ENCODE peak calls at places on chromosomes 12 and 14, in nine cellular contexts. One of them, this sample, is unnamed.

GRCh38 chr12:103924761-103925641 is 5.2 kb upstream of the HSP90B1 start:
- DNase-seq in endodermal cell: peak; percentile 74
- DNase-seq in RWPE1: peak; percentile 4
- DNase-seq in anterior cingulate cortex: no peak
- DNase-seq in stimulated activated naive B cell treated with anti-CD40 and anti-IgM and Interleukin-4, amounts not matched to agents 10 μg/mL and 1 μg/mL and 100 μg/mL, for 72 hours: peak; percentile 80
- DNase-seq in head of caudate nucleus: no peak
- DNase-seq in GM06990: peak; percentile 84
- DNase-seq in activated CD8-positive, alpha-beta memory T cell treated with anti-CD3 and anti-CD28 coated beads for 1 hour: no peak
- DNase-seq in HuH-7: no peak
- DNase-seq in this sample: no peak

GRCh38 chr14:49769581-49770211 is 1.7 kb downstream of the KLHDC2 start:
- DNase-seq in endodermal cell: no peak
- DNase-seq in RWPE1: no peak
- DNase-seq in anterior cingulate cortex: no peak
- DNase-seq in stimulated activated naive B cell treated with anti-CD40 and anti-IgM and Interleukin-4, amounts not matched to agents 10 μg/mL and 1 μg/mL and 100 μg/mL, for 72 hours: no peak
- DNase-seq in head of caudate nucleus: no peak
- DNase-seq in GM06990: no peak
- DNase-seq in activated CD8-positive, alpha-beta memory T cell treated with anti-CD3 and anti-CD28 coated beads for 1 hour: no peak
- DNase-seq in HuH-7: no peak
- DNase-seq in this sample: no peak

GRCh38 chr12:132827763-132828703 is 636 bp downstream of the GOLGA3 start:
- DNase-seq in endodermal cell: peak; percentile 74
- DNase-seq in RWPE1: peak; percentile 46
- DNase-seq in anterior cingulate cortex: no peak
- DNase-seq in stimulated activated naive B cell treated with anti-CD40 and anti-IgM and Interleukin-4, amounts not matched to agents 10 μg/mL and 1 μg/mL and 100 μg/mL, for 72 hours: peak; percentile 43
- DNase-seq in head of caudate nucleus: no peak
- DNase-seq in GM06990: peak; percentile 47
- DNase-seq in activated CD8-positive, alpha-beta memory T cell treated with anti-CD3 and anti-CD28 coated beads for 1 hour: no peak
- DNase-seq in HuH-7: peak; percentile 44
- DNase-seq in this sample: no peak

GRCh38 chr12:39620664-39621658 is 1.4 kb upstream of the ABCD2 start:
- DNase-seq in endodermal cell: no peak
- DNase-seq in RWPE1: no peak
- DNase-seq in anterior cingulate cortex: no peak
- DNase-seq in stimulated activated naive B cell treated with anti-CD40 and anti-IgM and Interleukin-4, amounts not matched to agents 10 μg/mL and 1 μg/mL and 100 μg/mL, for 72 hours: peak; percentile 26
- DNase-seq in head of caudate nucleus: peak; percentile 42
- DNase-seq in GM06990: peak; percentile 69
- DNase-seq in activated CD8-positive, alpha-beta memory T cell treated with anti-CD3 and anti-CD28 coated beads for 1 hour: no peak
- DNase-seq in HuH-7: no peak
- DNase-seq in this sample: no peak

GRCh38 chr14:88834883-88835431 is 10.5 kb downstream of the TTC8 start:
- DNase-seq in endodermal cell: no peak
- DNase-seq in RWPE1: no peak
- DNase-seq in anterior cingulate cortex: no peak
- DNase-seq in stimulated activated naive B cell treated with anti-CD40 and anti-IgM and Interleukin-4, amounts not matched to agents 10 μg/mL and 1 μg/mL and 100 μg/mL, for 72 hours: no peak
- DNase-seq in head of caudate nucleus: no peak
- DNase-seq in GM06990: no peak
- DNase-seq in activated CD8-positive, alpha-beta memory T cell treated with anti-CD3 and anti-CD28 coated beads for 1 hour: no peak
- DNase-seq in HuH-7: no peak
- DNase-seq in this sample: no peak

GRCh38 chr14:89507521-89507920 is 90.5 kb upstream of the FOXN3 start:
- DNase-seq in endodermal cell: no peak
- DNase-seq in RWPE1: peak; percentile 83
- DNase-seq in anterior cingulate cortex: no peak
- DNase-seq in stimulated activated naive B cell treated with anti-CD40 and anti-IgM and Interleukin-4, amounts not matched to agents 10 μg/mL and 1 μg/mL and 100 μg/mL, for 72 hours: no peak
- DNase-seq in head of caudate nucleus: no peak
- DNase-seq in GM06990: peak; percentile 47
- DNase-seq in activated CD8-positive, alpha-beta memory T cell treated with anti-CD3 and anti-CD28 coated beads for 1 hour: no peak
- DNase-seq in HuH-7: no peak
- DNase-seq in this sample: no peak

GRCh38 chr12:6337958-6338406 is 3.9 kb downstream of the TNFRSF1A start:
- DNase-seq in endodermal cell: peak; percentile 77
- DNase-seq in RWPE1: no peak
- DNase-seq in anterior cingulate cortex: no peak
- DNase-seq in stimulated activated naive B cell treated with anti-CD40 and anti-IgM and Interleukin-4, amounts not matched to agents 10 μg/mL and 1 μg/mL and 100 μg/mL, for 72 hours: no peak
- DNase-seq in head of caudate nucleus: no peak
- DNase-seq in GM06990: no peak
- DNase-seq in activated CD8-positive, alpha-beta memory T cell treated with anti-CD3 and anti-CD28 coated beads for 1 hour: no peak
- DNase-seq in HuH-7: no peak
- DNase-seq in this sample: no peak

GRCh38 chr14:94128216-94128839 is 1.1 kb downstream of the IFI27L2 start:
- DNase-seq in endodermal cell: peak; percentile 20
- DNase-seq in RWPE1: no peak
- DNase-seq in anterior cingulate cortex: no peak
- DNase-seq in stimulated activated naive B cell treated with anti-CD40 and anti-IgM and Interleukin-4, amounts not matched to agents 10 μg/mL and 1 μg/mL and 100 μg/mL, for 72 hours: no peak
- DNase-seq in head of caudate nucleus: no peak
- DNase-seq in GM06990: no peak
- DNase-seq in activated CD8-positive, alpha-beta memory T cell treated with anti-CD3 and anti-CD28 coated beads for 1 hour: no peak
- DNase-seq in HuH-7: no peak
- DNase-seq in this sample: no peak

GRCh38 chr14:100620437-100621100 is 33.4 kb upstream of the BEGAIN start:
- DNase-seq in endodermal cell: peak; percentile 23
- DNase-seq in RWPE1: no peak
- DNase-seq in anterior cingulate cortex: no peak
- DNase-seq in stimulated activated naive B cell treated with anti-CD40 and anti-IgM and Interleukin-4, amounts not matched to agents 10 μg/mL and 1 μg/mL and 100 μg/mL, for 72 hours: no peak
- DNase-seq in head of caudate nucleus: no peak
- DNase-seq in GM06990: no peak
- DNase-seq in activated CD8-positive, alpha-beta memory T cell treated with anti-CD3 and anti-CD28 coated beads for 1 hour: no peak
- DNase-seq in HuH-7: no peak
- DNase-seq in this sample: no peak

GRCh38 chr12:92866418-92866817 is 62.7 kb downstream of the EEA1 start:
- DNase-seq in endodermal cell: no peak
- DNase-seq in RWPE1: peak; percentile 13
- DNase-seq in anterior cingulate cortex: no peak
- DNase-seq in stimulated activated naive B cell treated with anti-CD40 and anti-IgM and Interleukin-4, amounts not matched to agents 10 μg/mL and 1 μg/mL and 100 μg/mL, for 72 hours: no peak
- DNase-seq in head of caudate nucleus: no peak
- DNase-seq in GM06990: no peak
- DNase-seq in activated CD8-positive, alpha-beta memory T cell treated with anti-CD3 and anti-CD28 coated beads for 1 hour: no peak
- DNase-seq in HuH-7: no peak
- DNase-seq in this sample: no peak

GRCh38 chr14:82667501-82667900 is 1133.8 kb upstream of the SEL1L start:
- DNase-seq in endodermal cell: no peak
- DNase-seq in RWPE1: no peak
- DNase-seq in anterior cingulate cortex: no peak
- DNase-seq in stimulated activated naive B cell treated with anti-CD40 and anti-IgM and Interleukin-4, amounts not matched to agents 10 μg/mL and 1 μg/mL and 100 μg/mL, for 72 hours: no peak
- DNase-seq in head of caudate nucleus: no peak
- DNase-seq in GM06990: no peak
- DNase-seq in activated CD8-positive, alpha-beta memory T cell treated with anti-CD3 and anti-CD28 coated beads for 1 hour: no peak
- DNase-seq in HuH-7: no peak
- DNase-seq in this sample: no peak

GRCh38 chr12:115060477-115061168 is 376.6 kb upstream of the TBX3 start:
- DNase-seq in endodermal cell: no peak
- DNase-seq in RWPE1: no peak
- DNase-seq in anterior cingulate cortex: no peak
- DNase-seq in stimulated activated naive B cell treated with anti-CD40 and anti-IgM and Interleukin-4, amounts not matched to agents 10 μg/mL and 1 μg/mL and 100 μg/mL, for 72 hours: no peak
- DNase-seq in head of caudate nucleus: no peak
- DNase-seq in GM06990: no peak
- DNase-seq in activated CD8-positive, alpha-beta memory T cell treated with anti-CD3 and anti-CD28 coated beads for 1 hour: no peak
- DNase-seq in HuH-7: no peak
- DNase-seq in this sample: no peak

GRCh38 chr12:75438052-75438754 is 42.4 kb upstream of the GLIPR1 start:
- DNase-seq in endodermal cell: peak; percentile 48
- DNase-seq in RWPE1: peak; percentile 8
- DNase-seq in anterior cingulate cortex: no peak
- DNase-seq in stimulated activated naive B cell treated with anti-CD40 and anti-IgM and Interleukin-4, amounts not matched to agents 10 μg/mL and 1 μg/mL and 100 μg/mL, for 72 hours: no peak
- DNase-seq in head of caudate nucleus: no peak
- DNase-seq in GM06990: no peak
- DNase-seq in activated CD8-positive, alpha-beta memory T cell treated with anti-CD3 and anti-CD28 coated beads for 1 hour: no peak
- DNase-seq in HuH-7: no peak
- DNase-seq in this sample: no peak

GRCh38 chr14:53391156-53391555 is 238.0 kb upstream of the DDHD1 start:
- DNase-seq in endodermal cell: no peak
- DNase-seq in RWPE1: peak; percentile 47
- DNase-seq in anterior cingulate cortex: no peak
- DNase-seq in stimulated activated naive B cell treated with anti-CD40 and anti-IgM and Interleukin-4, amounts not matched to agents 10 μg/mL and 1 μg/mL and 100 μg/mL, for 72 hours: no peak
- DNase-seq in head of caudate nucleus: no peak
- DNase-seq in GM06990: no peak
- DNase-seq in activated CD8-positive, alpha-beta memory T cell treated with anti-CD3 and anti-CD28 coated beads for 1 hour: no peak
- DNase-seq in HuH-7: no peak
- DNase-seq in this sample: no peak

GRCh38 chr12:9951026-9951652 is 19.0 kb upstream of the CLEC2A start:
- DNase-seq in endodermal cell: no peak
- DNase-seq in RWPE1: no peak
- DNase-seq in anterior cingulate cortex: no peak
- DNase-seq in stimulated activated naive B cell treated with anti-CD40 and anti-IgM and Interleukin-4, amounts not matched to agents 10 μg/mL and 1 μg/mL and 100 μg/mL, for 72 hours: no peak
- DNase-seq in head of caudate nucleus: no peak
- DNase-seq in GM06990: no peak
- DNase-seq in activated CD8-positive, alpha-beta memory T cell treated with anti-CD3 and anti-CD28 coated beads for 1 hour: no peak
- DNase-seq in HuH-7: no peak
- DNase-seq in this sample: no peak

GRCh38 chr14:73394317-73394716 is 64.0 kb downstream of the NUMB start:
- DNase-seq in endodermal cell: no peak
- DNase-seq in RWPE1: no peak
- DNase-seq in anterior cingulate cortex: no peak
- DNase-seq in stimulated activated naive B cell treated with anti-CD40 and anti-IgM and Interleukin-4, amounts not matched to agents 10 μg/mL and 1 μg/mL and 100 μg/mL, for 72 hours: no peak
- DNase-seq in head of caudate nucleus: no peak
- DNase-seq in GM06990: no peak
- DNase-seq in activated CD8-positive, alpha-beta memory T cell treated with anti-CD3 and anti-CD28 coated beads for 1 hour: no peak
- DNase-seq in HuH-7: no peak
- DNase-seq in this sample: no peak

GRCh38 chr14:55038708-55039107 is 11.7 kb downstream of the SOCS4 start:
- DNase-seq in endodermal cell: no peak
- DNase-seq in RWPE1: peak; percentile 26
- DNase-seq in anterior cingulate cortex: no peak
- DNase-seq in stimulated activated naive B cell treated with anti-CD40 and anti-IgM and Interleukin-4, amounts not matched to agents 10 μg/mL and 1 μg/mL and 100 μg/mL, for 72 hours: no peak
- DNase-seq in head of caudate nucleus: no peak
- DNase-seq in GM06990: no peak
- DNase-seq in activated CD8-positive, alpha-beta memory T cell treated with anti-CD3 and anti-CD28 coated beads for 1 hour: no peak
- DNase-seq in HuH-7: no peak
- DNase-seq in this sample: no peak

GRCh38 chr14:74048291-74048690 is 29.1 kb downstream of the BBOF1 start:
- DNase-seq in endodermal cell: peak; percentile 72
- DNase-seq in RWPE1: no peak
- DNase-seq in anterior cingulate cortex: no peak
- DNase-seq in stimulated activated naive B cell treated with anti-CD40 and anti-IgM and Interleukin-4, amounts not matched to agents 10 μg/mL and 1 μg/mL and 100 μg/mL, for 72 hours: no peak
- DNase-seq in head of caudate nucleus: no peak
- DNase-seq in GM06990: no peak
- DNase-seq in activated CD8-positive, alpha-beta memory T cell treated with anti-CD3 and anti-CD28 coated beads for 1 hour: no peak
- DNase-seq in HuH-7: peak; percentile 10
- DNase-seq in this sample: no peak

GRCh38 chr12:47222592-47222959 is 142.8 kb upstream of the AMIGO2 start:
- DNase-seq in endodermal cell: peak; percentile 72
- DNase-seq in RWPE1: no peak
- DNase-seq in anterior cingulate cortex: no peak
- DNase-seq in stimulated activated naive B cell treated with anti-CD40 and anti-IgM and Interleukin-4, amounts not matched to agents 10 μg/mL and 1 μg/mL and 100 μg/mL, for 72 hours: no peak
- DNase-seq in head of caudate nucleus: no peak
- DNase-seq in GM06990: no peak
- DNase-seq in activated CD8-positive, alpha-beta memory T cell treated with anti-CD3 and anti-CD28 coated beads for 1 hour: no peak
- DNase-seq in HuH-7: no peak
- DNase-seq in this sample: no peak

GRCh38 chr14:38357557-38357956 is 101.7 kb upstream of the CLEC14A start:
- DNase-seq in endodermal cell: no peak
- DNase-seq in RWPE1: peak; percentile 12
- DNase-seq in anterior cingulate cortex: no peak
- DNase-seq in stimulated activated naive B cell treated with anti-CD40 and anti-IgM and Interleukin-4, amounts not matched to agents 10 μg/mL and 1 μg/mL and 100 μg/mL, for 72 hours: no peak
- DNase-seq in head of caudate nucleus: no peak
- DNase-seq in GM06990: no peak
- DNase-seq in activated CD8-positive, alpha-beta memory T cell treated with anti-CD3 and anti-CD28 coated beads for 1 hour: no peak
- DNase-seq in HuH-7: no peak
- DNase-seq in this sample: no peak